ENCODE peak calls at places on chromosome 2, in nine cellular contexts. H, V, P, K, R, C, D, F and N are unnamed samples.

GRCh38 chr2:200665626-200666453 is 80.0 kb downstream of the AOX1 start:
- DNase-seq in V (no peak), R (no peak), K (no peak), C (no peak), P (no peak), F (peak), D (no peak), H (peak), N (no peak)

GRCh38 chr2:137096693-137097092 is 331.3 kb downstream of the THSD7B start:
- DNase-seq in R (no peak), C (no peak), V (no peak), P (no peak), H (no peak), K (no peak), D (no peak), F (no peak), N (peak)

GRCh38 chr2:192162392-192163042 is 32.2 kb downstream of the TMEFF2 start:
- DNase-seq in D (peak), F (peak), K (peak), C (peak), H (peak), P (peak), R (peak), V (no peak), N (peak)

GRCh38 chr2:220473611-220474010 is 846.2 kb downstream of the SLC4A3 start:
- DNase-seq in F (no peak), P (no peak), K (no peak), D (no peak), R (no peak), H (peak), C (peak), V (no peak), N (no peak)

GRCh38 chr2:155846249-155846648 is 486.3 kb downstream of the NR4A2 start:
- DNase-seq in D (no peak), C (no peak), H (peak), R (no peak), P (no peak), V (no peak), K (no peak), F (no peak), N (peak)

GRCh38 chr2:86480105-86480504 is 38.9 kb downstream of the KDM3A start:
- DNase-seq in R (no peak), D (no peak), F (no peak), K (peak), C (no peak), H (no peak), V (no peak), P (no peak), N (no peak)

GRCh38 chr2:182038579-182038978 is 52.9 kb downstream of the PPP1R1C start:
- DNase-seq in P (no peak), R (no peak), C (peak), K (no peak), H (peak), F (peak), V (no peak), D (no peak), N (peak)

GRCh38 chr2:170711774-170712652 is 3.1 kb upstream of the SP5 start:
- DNase-seq in P (no peak), C (no peak), F (peak), R (no peak), V (no peak), K (peak), H (no peak), D (no peak), N (peak)

GRCh38 chr2:235721586-235721985 is 227.7 kb downstream of the AGAP1 start:
- DNase-seq in D (no peak), R (no peak), F (no peak), P (no peak), C (no peak), V (no peak), H (no peak), K (no peak), N (no peak)

GRCh38 chr2:58156780-58157179 is 84.3 kb downstream of the FANCL start:
- DNase-seq in D (no peak), C (peak), R (no peak), K (no peak), P (no peak), V (no peak), F (no peak), H (peak), N (no peak)

GRCh38 chr2:218727502-218728165 is 17.0 kb downstream of the TTLL4 start:
- DNase-seq in K (no peak), V (no peak), D (no peak), R (no peak), P (no peak), C (peak), F (no peak), H (peak), N (no peak)

GRCh38 chr2:233153146-233153798 is 93.1 kb downstream of the INPP5D start:
- DNase-seq in V (no peak), P (no peak), F (no peak), K (no peak), H (peak), D (no peak), R (no peak), C (no peak), N (no peak)

GRCh38 chr2:205386109-205386508 is 296.2 kb upstream of the NRP2 start:
- DNase-seq in K (no peak), C (peak), H (peak), D (no peak), V (no peak), F (no peak), P (no peak), R (no peak), N (no peak)

GRCh38 chr2:71303849-71304248 is 27.7 kb upstream of the ZNF638 start:
- DNase-seq in C (no peak), V (no peak), F (no peak), R (no peak), H (no peak), K (no peak), P (no peak), D (no peak), N (no peak)

GRCh38 chr2:143251680-143252079 is 122.5 kb downstream of the ARHGAP15 start:
- DNase-seq in H (no peak), F (no peak), C (no peak), R (no peak), V (no peak), K (no peak), P (no peak), D (no peak), N (no peak)

GRCh38 chr2:36478332-36478738 is 119.6 kb downstream of the FEZ2 start:
- DNase-seq in R (no peak), H (peak), C (peak), V (no peak), K (peak), P (no peak), F (peak), D (peak), N (peak)

GRCh38 chr2:99662761-99663341 is 173.0 kb upstream of the REV1 start:
- DNase-seq in R (no peak), F (peak), V (peak), D (peak), C (peak), K (peak), H (peak), P (no peak), N (peak)

GRCh38 chr2:156518160-156518559 is 82.0 kb downstream of the GPD2 start:
- DNase-seq in K (no peak), C (no peak), V (no peak), F (no peak), H (no peak), P (no peak), R (no peak), D (no peak), N (no peak)

GRCh38 chr2:120175000-120175581 is 48.1 kb downstream of the TMEM185B start:
- DNase-seq in K (peak), F (peak), P (no peak), C (peak), R (no peak), D (peak), V (peak), H (peak), N (peak)

GRCh38 chr2:162403884-162404283 is 60.0 kb downstream of the GCA start:
- DNase-seq in H (peak), C (peak), V (no peak), P (no peak), F (no peak), R (no peak), D (no peak), K (peak), N (no peak)

GRCh38 chr2:47631840-47632398 is 151.0 kb upstream of the MSH6 start:
- DNase-seq in V (no peak), P (no peak), F (peak), R (no peak), H (peak), K (no peak), C (peak), D (no peak), N (peak)